ENCODE peak calls at places on chromosome 2, in seven cellular contexts. One of them, this sample, is unnamed.

GRCh38 chr2:57728691-57729090 is 317.9 kb upstream of the VRK2 start:
- DNase-seq in cerebellum: no peak
- DNase-seq in stimulated activated CD4-positive, alpha-beta T cell treated with anti-CD3 and anti-CD28 coated beads, Interleukin-2, amount 100 ng/mL, for 24 hours: no peak
- DNase-seq in H4: no peak
- DNase-seq in RPMI7951: no peak
- DNase-seq in myocyte: no peak
- DNase-seq in NCI-H510A treated with DMSO at 0.1 percent for 48 hours: no peak
- DNase-seq in this sample: no peak

GRCh38 chr2:105645031-105645940 is 99.4 kb upstream of the NCK2 start:
- DNase-seq in cerebellum: no peak
- DNase-seq in stimulated activated CD4-positive, alpha-beta T cell treated with anti-CD3 and anti-CD28 coated beads, Interleukin-2, amount 100 ng/mL, for 24 hours: no peak
- DNase-seq in H4: no peak
- DNase-seq in RPMI7951: no peak
- DNase-seq in myocyte: no peak
- DNase-seq in NCI-H510A treated with DMSO at 0.1 percent for 48 hours: no peak
- DNase-seq in this sample: no peak

GRCh38 chr2:101991731-101992145 is at the start of gene IL1R2:
- DNase-seq in cerebellum: no peak
- DNase-seq in stimulated activated CD4-positive, alpha-beta T cell treated with anti-CD3 and anti-CD28 coated beads, Interleukin-2, amount 100 ng/mL, for 24 hours: no peak
- DNase-seq in H4: no peak
- DNase-seq in RPMI7951: no peak
- DNase-seq in myocyte: no peak
- DNase-seq in NCI-H510A treated with DMSO at 0.1 percent for 48 hours: no peak
- DNase-seq in this sample: no peak

GRCh38 chr2:144267209-144267608 is 252.7 kb downstream of the ZEB2 start:
- DNase-seq in cerebellum: no peak
- DNase-seq in stimulated activated CD4-positive, alpha-beta T cell treated with anti-CD3 and anti-CD28 coated beads, Interleukin-2, amount 100 ng/mL, for 24 hours: no peak
- DNase-seq in H4: no peak
- DNase-seq in RPMI7951: no peak
- DNase-seq in myocyte: no peak
- DNase-seq in NCI-H510A treated with DMSO at 0.1 percent for 48 hours: no peak
- DNase-seq in this sample: no peak

GRCh38 chr2:385061-385460 is 97.2 kb upstream of the ALKAL2 start:
- DNase-seq in cerebellum: no peak
- DNase-seq in stimulated activated CD4-positive, alpha-beta T cell treated with anti-CD3 and anti-CD28 coated beads, Interleukin-2, amount 100 ng/mL, for 24 hours: no peak
- DNase-seq in H4: no peak
- DNase-seq in RPMI7951: no peak
- DNase-seq in myocyte: no peak
- DNase-seq in NCI-H510A treated with DMSO at 0.1 percent for 48 hours: no peak
- DNase-seq in this sample: no peak

GRCh38 chr2:188391354-188391753 is 99.7 kb downstream of the GULP1 start:
- DNase-seq in cerebellum: no peak
- DNase-seq in stimulated activated CD4-positive, alpha-beta T cell treated with anti-CD3 and anti-CD28 coated beads, Interleukin-2, amount 100 ng/mL, for 24 hours: no peak
- DNase-seq in H4: no peak
- DNase-seq in RPMI7951: no peak
- DNase-seq in myocyte: no peak
- DNase-seq in NCI-H510A treated with DMSO at 0.1 percent for 48 hours: no peak
- DNase-seq in this sample: no peak

GRCh38 chr2:58967736-58968135 is 726.6 kb upstream of the FANCL start:
- DNase-seq in cerebellum: no peak
- DNase-seq in stimulated activated CD4-positive, alpha-beta T cell treated with anti-CD3 and anti-CD28 coated beads, Interleukin-2, amount 100 ng/mL, for 24 hours: no peak
- DNase-seq in H4: no peak
- DNase-seq in RPMI7951: no peak
- DNase-seq in myocyte: no peak
- DNase-seq in NCI-H510A treated with DMSO at 0.1 percent for 48 hours: peak
- DNase-seq in this sample: no peak

GRCh38 chr2:120509991-120510735 is 164.2 kb downstream of the INHBB start:
- DNase-seq in cerebellum: no peak
- DNase-seq in stimulated activated CD4-positive, alpha-beta T cell treated with anti-CD3 and anti-CD28 coated beads, Interleukin-2, amount 100 ng/mL, for 24 hours: no peak
- DNase-seq in H4: no peak
- DNase-seq in RPMI7951: no peak
- DNase-seq in myocyte: no peak
- DNase-seq in NCI-H510A treated with DMSO at 0.1 percent for 48 hours: no peak
- DNase-seq in this sample: no peak

GRCh38 chr2:9574314-9574713 is 18.7 kb upstream of the ADAM17 start:
- DNase-seq in cerebellum: no peak
- DNase-seq in stimulated activated CD4-positive, alpha-beta T cell treated with anti-CD3 and anti-CD28 coated beads, Interleukin-2, amount 100 ng/mL, for 24 hours: no peak
- DNase-seq in H4: no peak
- DNase-seq in RPMI7951: no peak
- DNase-seq in myocyte: no peak
- DNase-seq in NCI-H510A treated with DMSO at 0.1 percent for 48 hours: no peak
- DNase-seq in this sample: no peak

GRCh38 chr2:72293620-72294019 is 146.0 kb upstream of the CYP26B1 start:
- DNase-seq in cerebellum: no peak
- DNase-seq in stimulated activated CD4-positive, alpha-beta T cell treated with anti-CD3 and anti-CD28 coated beads, Interleukin-2, amount 100 ng/mL, for 24 hours: no peak
- DNase-seq in H4: no peak
- DNase-seq in RPMI7951: no peak
- DNase-seq in myocyte: no peak
- DNase-seq in NCI-H510A treated with DMSO at 0.1 percent for 48 hours: no peak
- DNase-seq in this sample: no peak

GRCh38 chr2:144481666-144482065 is 38.3 kb downstream of the ZEB2 start:
- DNase-seq in cerebellum: no peak
- DNase-seq in stimulated activated CD4-positive, alpha-beta T cell treated with anti-CD3 and anti-CD28 coated beads, Interleukin-2, amount 100 ng/mL, for 24 hours: no peak
- DNase-seq in H4: no peak
- DNase-seq in RPMI7951: no peak
- DNase-seq in myocyte: no peak
- DNase-seq in NCI-H510A treated with DMSO at 0.1 percent for 48 hours: no peak
- DNase-seq in this sample: no peak

GRCh38 chr2:181309161-181309560 is 148.0 kb upstream of the ITGA4 start:
- DNase-seq in cerebellum: no peak
- DNase-seq in stimulated activated CD4-positive, alpha-beta T cell treated with anti-CD3 and anti-CD28 coated beads, Interleukin-2, amount 100 ng/mL, for 24 hours: no peak
- DNase-seq in H4: no peak
- DNase-seq in RPMI7951: no peak
- DNase-seq in myocyte: no peak
- DNase-seq in NCI-H510A treated with DMSO at 0.1 percent for 48 hours: no peak
- DNase-seq in this sample: no peak

GRCh38 chr2:147684903-147685302 is 159.9 kb upstream of the ACVR2A start:
- DNase-seq in cerebellum: no peak
- DNase-seq in stimulated activated CD4-positive, alpha-beta T cell treated with anti-CD3 and anti-CD28 coated beads, Interleukin-2, amount 100 ng/mL, for 24 hours: no peak
- DNase-seq in H4: no peak
- DNase-seq in RPMI7951: no peak
- DNase-seq in myocyte: no peak
- DNase-seq in NCI-H510A treated with DMSO at 0.1 percent for 48 hours: no peak
- DNase-seq in this sample: no peak

GRCh38 chr2:230928701-230929380 is 3.8 kb upstream of the GPR55 start:
- DNase-seq in cerebellum: no peak
- DNase-seq in stimulated activated CD4-positive, alpha-beta T cell treated with anti-CD3 and anti-CD28 coated beads, Interleukin-2, amount 100 ng/mL, for 24 hours: peak
- DNase-seq in H4: no peak
- DNase-seq in RPMI7951: no peak
- DNase-seq in myocyte: no peak
- DNase-seq in NCI-H510A treated with DMSO at 0.1 percent for 48 hours: no peak
- DNase-seq in this sample: no peak

GRCh38 chr2:231190531-231191197 is 7.8 kb upstream of the ARMC9 start:
- DNase-seq in cerebellum: peak
- DNase-seq in stimulated activated CD4-positive, alpha-beta T cell treated with anti-CD3 and anti-CD28 coated beads, Interleukin-2, amount 100 ng/mL, for 24 hours: no peak
- DNase-seq in H4: no peak
- DNase-seq in RPMI7951: no peak
- DNase-seq in myocyte: no peak
- DNase-seq in NCI-H510A treated with DMSO at 0.1 percent for 48 hours: no peak
- DNase-seq in this sample: no peak

GRCh38 chr2:217650229-217650628 is 352.6 kb downstream of the TNS1 start:
- DNase-seq in cerebellum: no peak
- DNase-seq in stimulated activated CD4-positive, alpha-beta T cell treated with anti-CD3 and anti-CD28 coated beads, Interleukin-2, amount 100 ng/mL, for 24 hours: no peak
- DNase-seq in H4: peak
- DNase-seq in RPMI7951: no peak
- DNase-seq in myocyte: peak
- DNase-seq in NCI-H510A treated with DMSO at 0.1 percent for 48 hours: no peak
- DNase-seq in this sample: no peak

GRCh38 chr2:183292028-183292427 is 167.8 kb downstream of the NUP35 start:
- DNase-seq in cerebellum: no peak
- DNase-seq in stimulated activated CD4-positive, alpha-beta T cell treated with anti-CD3 and anti-CD28 coated beads, Interleukin-2, amount 100 ng/mL, for 24 hours: no peak
- DNase-seq in H4: no peak
- DNase-seq in RPMI7951: no peak
- DNase-seq in myocyte: no peak
- DNase-seq in NCI-H510A treated with DMSO at 0.1 percent for 48 hours: no peak
- DNase-seq in this sample: no peak

GRCh38 chr2:40369619-40370397 is 82.1 kb downstream of the SLC8A1 start:
- DNase-seq in cerebellum: no peak
- DNase-seq in stimulated activated CD4-positive, alpha-beta T cell treated with anti-CD3 and anti-CD28 coated beads, Interleukin-2, amount 100 ng/mL, for 24 hours: no peak
- DNase-seq in H4: no peak
- DNase-seq in RPMI7951: peak
- DNase-seq in myocyte: peak
- DNase-seq in NCI-H510A treated with DMSO at 0.1 percent for 48 hours: no peak
- DNase-seq in this sample: no peak

GRCh38 chr2:133421516-133422324 is 146.5 kb downstream of the NCKAP5 start:
- DNase-seq in cerebellum: peak
- DNase-seq in stimulated activated CD4-positive, alpha-beta T cell treated with anti-CD3 and anti-CD28 coated beads, Interleukin-2, amount 100 ng/mL, for 24 hours: no peak
- DNase-seq in H4: no peak
- DNase-seq in RPMI7951: peak
- DNase-seq in myocyte: peak
- DNase-seq in NCI-H510A treated with DMSO at 0.1 percent for 48 hours: peak
- DNase-seq in this sample: no peak

GRCh38 chr2:43407826-43408783 is 181.7 kb upstream of the ZFP36L2 start:
- DNase-seq in cerebellum: no peak
- DNase-seq in stimulated activated CD4-positive, alpha-beta T cell treated with anti-CD3 and anti-CD28 coated beads, Interleukin-2, amount 100 ng/mL, for 24 hours: no peak
- DNase-seq in H4: no peak
- DNase-seq in RPMI7951: no peak
- DNase-seq in myocyte: no peak
- DNase-seq in NCI-H510A treated with DMSO at 0.1 percent for 48 hours: no peak
- DNase-seq in this sample: no peak

GRCh38 chr2:216653093-216653799 is 20.0 kb downstream of the IGFBP2 start:
- DNase-seq in cerebellum: no peak
- DNase-seq in stimulated activated CD4-positive, alpha-beta T cell treated with anti-CD3 and anti-CD28 coated beads, Interleukin-2, amount 100 ng/mL, for 24 hours: no peak
- DNase-seq in H4: no peak
- DNase-seq in RPMI7951: no peak
- DNase-seq in myocyte: no peak
- DNase-seq in NCI-H510A treated with DMSO at 0.1 percent for 48 hours: no peak
- DNase-seq in this sample: no peak

GRCh38 chr2:27118525-27119329 is at the start of gene CGREF1:
- DNase-seq in cerebellum: peak
- DNase-seq in stimulated activated CD4-positive, alpha-beta T cell treated with anti-CD3 and anti-CD28 coated beads, Interleukin-2, amount 100 ng/mL, for 24 hours: no peak
- DNase-seq in H4: no peak
- DNase-seq in RPMI7951: no peak
- DNase-seq in myocyte: no peak
- DNase-seq in NCI-H510A treated with DMSO at 0.1 percent for 48 hours: no peak
- DNase-seq in this sample: no peak

GRCh38 chr2:133849341-133849740 is 281.1 kb upstream of the NCKAP5 start:
- DNase-seq in cerebellum: no peak
- DNase-seq in stimulated activated CD4-positive, alpha-beta T cell treated with anti-CD3 and anti-CD28 coated beads, Interleukin-2, amount 100 ng/mL, for 24 hours: no peak
- DNase-seq in H4: no peak
- DNase-seq in RPMI7951: no peak
- DNase-seq in myocyte: no peak
- DNase-seq in NCI-H510A treated with DMSO at 0.1 percent for 48 hours: no peak
- DNase-seq in this sample: no peak

GRCh38 chr2:206113148-206113547 is 27.2 kb upstream of the INO80D start:
- DNase-seq in cerebellum: no peak
- DNase-seq in stimulated activated CD4-positive, alpha-beta T cell treated with anti-CD3 and anti-CD28 coated beads, Interleukin-2, amount 100 ng/mL, for 24 hours: no peak
- DNase-seq in H4: no peak
- DNase-seq in RPMI7951: no peak
- DNase-seq in myocyte: no peak
- DNase-seq in NCI-H510A treated with DMSO at 0.1 percent for 48 hours: no peak
- DNase-seq in this sample: no peak

GRCh38 chr2:105919826-105920225 is 175.1 kb downstream of the NCK2 start:
- DNase-seq in cerebellum: no peak
- DNase-seq in stimulated activated CD4-positive, alpha-beta T cell treated with anti-CD3 and anti-CD28 coated beads, Interleukin-2, amount 100 ng/mL, for 24 hours: peak
- DNase-seq in H4: peak
- DNase-seq in RPMI7951: peak
- DNase-seq in myocyte: no peak
- DNase-seq in NCI-H510A treated with DMSO at 0.1 percent for 48 hours: no peak
- DNase-seq in this sample: no peak